ENCODE peak calls at places on chromosome 17, in eight cellular contexts. V is GM12865, P is kidney, A is dorsolateral prefrontal cortex, T is BE2C, U is heart right ventricle, Z is brain microvascular endothelial cell, H is ovary. B is an unnamed sample.

GRCh38 chr17:76130473-76130872 is 10.6 kb downstream of the FOXJ1 start:
- DNase-seq in V (no peak), P (no peak), A (no peak), T (no peak), U (no peak), Z (no peak), H (no peak), B (no peak)

GRCh38 chr17:48239603-48239995 is 132.0 kb downstream of the SNX11 start:
- DNase-seq in V (no peak), P (no peak), A (no peak), T (no peak), U (no peak), Z (no peak), H (no peak), B (no peak)

GRCh38 chr17:15233971-15234370 is 31.2 kb downstream of the PMP22 start:
- DNase-seq in V (no peak), P (no peak), A (no peak), T (no peak), U (no peak), Z (no peak), H (no peak), B (no peak)

GRCh38 chr17:14594690-14595089 is 293.8 kb downstream of the HS3ST3B1 start:
- DNase-seq in V (no peak), P (no peak), A (no peak), T (no peak), U (no peak), Z (no peak), H (no peak), B (no peak)

GRCh38 chr17:74760404-74761105 is 12.1 kb downstream of the NHERF1 start:
- DNase-seq in V (no peak), P (no peak), A (peak; percentile 69), T (peak; percentile 66), U (no peak), Z (no peak), H (peak; percentile 27), B (no peak)

GRCh38 chr17:67221062-67221998 is 23.7 kb downstream of the HELZ start:
- DNase-seq in V (peak; percentile 63), P (no peak), A (no peak), T (peak; percentile 65), U (peak; percentile 42), Z (peak; percentile 51), H (no peak), B (no peak)

GRCh38 chr17:64406321-64407200 is 15.9 kb upstream of the PECAM1 start:
- DNase-seq in V (peak; percentile 40), P (peak; percentile 51), A (no peak), T (no peak), U (peak; percentile 49), Z (no peak), H (no peak), B (no peak)

GRCh38 chr17:75238020-75238580 is 23.3 kb downstream of the GGA3 start:
- DNase-seq in V (no peak), P (no peak), A (no peak), T (no peak), U (no peak), Z (no peak), H (no peak), B (no peak)

GRCh38 chr17:41347872-41348760 is 2.5 kb downstream of the KRT33A start:
- DNase-seq in V (no peak), P (no peak), A (no peak), T (no peak), U (no peak), Z (no peak), H (no peak), B (no peak)

GRCh38 chr17:19744492-19744891 is 3.6 kb downstream of the ALDH3A1 start:
- DNase-seq in V (peak; percentile 25), P (no peak), A (no peak), T (no peak), U (peak; percentile 24), Z (no peak), H (peak; percentile 78), B (no peak)

GRCh38 chr17:19743101-19744100 is 4.7 kb downstream of the ALDH3A1 start:
- DNase-seq in V (no peak), P (no peak), A (no peak), T (no peak), U (no peak), Z (no peak), H (no peak), B (no peak)

GRCh38 chr17:19746517-19746916 is 1.6 kb downstream of the ALDH3A1 start:
- DNase-seq in V (no peak), P (no peak), A (no peak), T (no peak), U (no peak), Z (no peak), H (no peak), B (no peak)

GRCh38 chr17:19747159-19747719 is 859 bp downstream of the ALDH3A1 start:
- DNase-seq in V (no peak), P (no peak), A (no peak), T (no peak), U (no peak), Z (no peak), H (no peak), B (no peak)

GRCh38 chr17:19744922-19745757 is 3.0 kb downstream of the ALDH3A1 start:
- DNase-seq in V (peak; percentile 87), P (peak; percentile 96), A (peak; percentile 93), T (peak; percentile 87), U (peak; percentile 90), Z (peak; percentile 68), H (peak; percentile 97), B (no peak)
- TF ChIP-seq CTCF in V (peak; percentile 91), P (peak; percentile 95), A (peak; percentile 94), T (peak; percentile 59), U (peak; percentile 95), Z (peak; percentile 90), H (peak; percentile 76), B (peak; percentile 92)

DNA sequence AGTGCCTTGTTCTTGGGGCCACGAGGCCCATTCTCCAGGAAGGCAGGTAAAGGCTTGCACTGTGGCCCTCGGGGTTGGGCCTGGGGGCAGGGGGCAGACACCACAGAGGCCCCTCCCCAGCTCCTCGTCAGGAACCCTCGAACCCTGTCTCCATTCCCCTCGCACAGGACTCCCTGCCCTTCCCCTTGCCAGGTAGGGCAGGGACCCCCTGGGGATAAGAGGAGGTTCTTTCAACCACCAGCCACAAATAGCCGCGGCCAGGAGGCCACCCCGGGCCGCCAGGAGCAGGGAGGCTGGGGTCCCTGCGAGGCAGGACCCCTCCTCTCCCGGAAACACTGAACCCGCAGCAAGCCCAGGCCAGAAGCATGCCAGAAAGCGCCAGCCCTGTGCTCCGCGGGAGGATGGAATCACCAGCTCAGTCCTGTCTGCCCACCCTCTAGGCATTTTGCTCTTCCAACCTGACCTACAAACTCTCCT is 45.6 kb downstream of the SLC47A1 start:
- DNase-seq in V (no peak), P (no peak), A (no peak), T (no peak), U (no peak), Z (no peak), H (peak; percentile 56), B (no peak)
- H3K4me3 ChIP-seq in V (no peak overlapping the region), P (peak overlapping the region; percentile 35), A (peak overlapping the region; percentile 48), T (no peak overlapping the region), U (peak overlapping the region; percentile 51), Z (no peak overlapping the region), H (peak overlapping the region; percentile 48), B (no peak overlapping the region)

GRCh38 chr17:73013816-73014663 is 78.4 kb downstream of the SLC39A11 start:
- DNase-seq in V (no peak), P (no peak), A (no peak), T (no peak), U (no peak), Z (peak; percentile 35), H (no peak), B (no peak)
- TF ChIP-seq CTCF in V (no peak), P (no peak), A (no peak), T (peak; percentile 19), U (no peak), Z (no peak), H (no peak), B (no peak)

GRCh38 chr17:80969674-80970043 is 22.0 kb upstream of the CHMP6 start:
- DNase-seq in V (no peak), P (peak; percentile 54), A (no peak), T (no peak), U (no peak), Z (no peak), H (no peak), B (no peak)

GRCh38 chr17:80968602-80969029 is 23.0 kb upstream of the CHMP6 start:
- DNase-seq in V (no peak), P (no peak), A (peak; percentile 73), T (peak; percentile 20), U (no peak), Z (no peak), H (peak; percentile 83), B (no peak)

GRCh38 chr17:80969030-80969673 is 22.5 kb upstream of the CHMP6 start:
- DNase-seq in V (no peak), P (peak; percentile 76), A (no peak), T (peak; percentile 63), U (no peak), Z (no peak), H (peak; percentile 63), B (no peak)

GRCh38 chr17:80970762-80971703 is 20.6 kb upstream of the CHMP6 start:
- DNase-seq in V (no peak), P (no peak), A (no peak), T (peak; percentile 28), U (no peak), Z (no peak), H (no peak), B (no peak)

DNA sequence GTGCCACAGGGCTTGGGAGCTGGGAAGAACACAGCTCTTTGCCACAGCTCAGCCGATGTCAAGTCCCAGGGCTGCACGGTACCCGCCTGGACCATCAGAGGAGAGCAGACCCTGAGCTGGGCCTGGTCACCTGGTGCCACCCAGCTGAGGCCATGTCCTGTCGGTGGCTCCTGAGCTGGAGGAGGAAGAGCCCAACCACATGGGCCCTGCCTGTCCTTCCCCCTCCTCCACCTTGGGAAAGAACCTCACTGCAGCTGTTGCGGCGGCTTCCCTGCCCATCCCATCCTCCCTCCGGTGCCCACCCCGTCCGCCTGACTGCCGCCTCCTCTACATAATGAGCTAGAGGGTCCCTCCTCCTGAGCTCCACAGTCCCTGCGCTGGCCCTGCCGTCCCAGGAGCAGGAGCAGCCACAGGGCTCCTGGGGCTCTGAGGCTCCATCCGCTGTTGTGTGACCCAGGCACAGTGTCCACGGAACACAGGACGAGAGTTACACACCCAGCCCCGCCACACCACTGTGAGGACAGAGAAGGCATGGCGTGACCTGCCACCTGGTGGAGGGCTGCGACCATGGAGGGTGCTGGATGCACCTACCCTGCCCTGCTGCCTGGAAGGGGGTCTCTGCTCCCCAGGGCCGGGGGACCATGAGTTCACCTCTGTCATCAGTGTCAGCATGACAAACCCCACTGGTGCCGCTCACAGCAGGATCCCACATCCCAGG is 21.4 kb upstream of the CHMP6 start:
- DNase-seq in V (peak; percentile 69), P (no peak), A (peak; percentile 52), T (peak; percentile 81), U (peak; percentile 51), Z (no peak), H (peak; percentile 70), B (no peak)
- H3K4me3 ChIP-seq in V (no peak overlapping the region), P (no peak overlapping the region), A (no peak overlapping the region), T (peak overlapping the region; percentile 10), U (no peak overlapping the region), Z (no peak overlapping the region), H (no peak overlapping the region), B (no peak overlapping the region)

B was measured in GM12864.